ENCODE peak calls at places on chromosomes 1 and 21, in four cellular contexts. One of them, this sample, is unnamed.

GRCh38 chr1:28971980-28972771 is 57.8 kb downstream of the EPB41 start:
- DNase-seq in CD4-positive, alpha-beta memory T cell: no peak
- DNase-seq in neuronal stem cell: no peak
- DNase-seq in CD8-positive, alpha-beta T cell: no peak
- DNase-seq in this sample: no peak

GRCh38 chr21:42239973-42240372 is 21.0 kb downstream of the ABCG1 start:
- DNase-seq in neuronal stem cell: no peak
- DNase-seq in CD8-positive, alpha-beta T cell: no peak
- DNase-seq in CD4-positive, alpha-beta memory T cell: no peak
- DNase-seq in this sample: no peak

GRCh38 chr1:61842863-61843514 is 100.7 kb downstream of the PATJ start:
- DNase-seq in CD4-positive, alpha-beta memory T cell: no peak
- DNase-seq in CD8-positive, alpha-beta T cell: no peak
- DNase-seq in neuronal stem cell: no peak
- DNase-seq in this sample: no peak

GRCh38 chr1:47180603-47181094 is 9.2 kb downstream of the PDZK1IP1 start:
- DNase-seq in neuronal stem cell: no peak
- DNase-seq in CD8-positive, alpha-beta T cell: no peak
- DNase-seq in CD4-positive, alpha-beta memory T cell: no peak
- DNase-seq in this sample: no peak

GRCh38 chr1:14095001-14095400 is 395.0 kb downstream of the PRDM2 start:
- DNase-seq in neuronal stem cell: peak
- DNase-seq in CD8-positive, alpha-beta T cell: no peak
- DNase-seq in CD4-positive, alpha-beta memory T cell: no peak
- DNase-seq in this sample: peak

GRCh38 chr1:205380882-205381281 is 24.2 kb upstream of the KLHDC8A start:
- DNase-seq in CD8-positive, alpha-beta T cell: no peak
- DNase-seq in neuronal stem cell: no peak
- DNase-seq in CD4-positive, alpha-beta memory T cell: no peak
- DNase-seq in this sample: no peak

GRCh38 chr1:114292194-114292593 is 138.5 kb upstream of the SYT6 start:
- DNase-seq in neuronal stem cell: no peak
- DNase-seq in CD8-positive, alpha-beta T cell: no peak
- DNase-seq in CD4-positive, alpha-beta memory T cell: no peak
- DNase-seq in this sample: no peak

GRCh38 chr1:205274041-205274691 is 46.4 kb downstream of the TMCC2 start:
- DNase-seq in neuronal stem cell: no peak
- DNase-seq in CD4-positive, alpha-beta memory T cell: no peak
- DNase-seq in CD8-positive, alpha-beta T cell: no peak
- DNase-seq in this sample: no peak

GRCh38 chr1:46725736-46726108 is 6.8 kb upstream of the EFCAB14 start:
- DNase-seq in CD4-positive, alpha-beta memory T cell: no peak
- DNase-seq in neuronal stem cell: no peak
- DNase-seq in CD8-positive, alpha-beta T cell: no peak
- DNase-seq in this sample: no peak

GRCh38 chr21:14545906-14546480 is at the start of gene SAMSN1:
- DNase-seq in CD4-positive, alpha-beta memory T cell: peak
- DNase-seq in neuronal stem cell: no peak
- DNase-seq in CD8-positive, alpha-beta T cell: peak
- DNase-seq in this sample: peak

GRCh38 chr1:155978973-155979429 is 654 bp upstream of the ARHGEF2 start:
- DNase-seq in neuronal stem cell: no peak
- DNase-seq in CD4-positive, alpha-beta memory T cell: no peak
- DNase-seq in CD8-positive, alpha-beta T cell: no peak
- DNase-seq in this sample: no peak

GRCh38 chr1:59699227-59699847 is 115.4 kb upstream of the HOOK1 start:
- DNase-seq in neuronal stem cell: no peak
- DNase-seq in CD8-positive, alpha-beta T cell: no peak
- DNase-seq in CD4-positive, alpha-beta memory T cell: no peak
- DNase-seq in this sample: peak

GRCh38 chr21:41932576-41933258 is 21.1 kb downstream of the C2CD2 start:
- DNase-seq in CD4-positive, alpha-beta memory T cell: no peak
- DNase-seq in neuronal stem cell: no peak
- DNase-seq in CD8-positive, alpha-beta T cell: no peak
- DNase-seq in this sample: no peak

GRCh38 chr21:27171704-27172103 is 204.8 kb upstream of the ADAMTS5 start:
- DNase-seq in neuronal stem cell: no peak
- DNase-seq in CD8-positive, alpha-beta T cell: no peak
- DNase-seq in CD4-positive, alpha-beta memory T cell: no peak
- DNase-seq in this sample: no peak

GRCh38 chr1:215526147-215526845 is 40.8 kb upstream of the KCTD3 start:
- DNase-seq in CD4-positive, alpha-beta memory T cell: no peak
- DNase-seq in CD8-positive, alpha-beta T cell: no peak
- DNase-seq in neuronal stem cell: peak
- DNase-seq in this sample: peak

GRCh38 chr1:225486856-225487255 is 59.0 kb upstream of the LBR start:
- DNase-seq in CD8-positive, alpha-beta T cell: no peak
- DNase-seq in neuronal stem cell: no peak
- DNase-seq in CD4-positive, alpha-beta memory T cell: no peak
- DNase-seq in this sample: no peak

GRCh38 chr1:40662864-40663263 is 2.6 kb downstream of the RIMS3 start:
- DNase-seq in CD8-positive, alpha-beta T cell: no peak
- DNase-seq in CD4-positive, alpha-beta memory T cell: no peak
- DNase-seq in neuronal stem cell: no peak
- DNase-seq in this sample: no peak

GRCh38 chr1:223057569-223058093 is 85.4 kb downstream of the TLR5 start:
- DNase-seq in neuronal stem cell: no peak
- DNase-seq in CD4-positive, alpha-beta memory T cell: no peak
- DNase-seq in CD8-positive, alpha-beta T cell: no peak
- DNase-seq in this sample: no peak

GRCh38 chr1:19080715-19081114 is 124.2 kb upstream of the IFFO2 start:
- DNase-seq in neuronal stem cell: no peak
- DNase-seq in CD8-positive, alpha-beta T cell: no peak
- DNase-seq in CD4-positive, alpha-beta memory T cell: no peak
- DNase-seq in this sample: no peak

GRCh38 chr21:31732538-31732864 is 583 bp upstream of the SCAF4 start:
- DNase-seq in neuronal stem cell: no peak
- DNase-seq in CD8-positive, alpha-beta T cell: no peak
- DNase-seq in CD4-positive, alpha-beta memory T cell: no peak
- DNase-seq in this sample: peak

GRCh38 chr1:160094806-160095205 is 3.6 kb downstream of the IGSF8 start:
- DNase-seq in CD8-positive, alpha-beta T cell: no peak
- DNase-seq in CD4-positive, alpha-beta memory T cell: no peak
- DNase-seq in neuronal stem cell: no peak
- DNase-seq in this sample: no peak

GRCh38 chr1:201183728-201184127 is 6.9 kb upstream of the IGFN1 start:
- DNase-seq in CD4-positive, alpha-beta memory T cell: no peak
- DNase-seq in neuronal stem cell: no peak
- DNase-seq in CD8-positive, alpha-beta T cell: no peak
- DNase-seq in this sample: no peak

GRCh38 chr1:50497007-50497406 is 73.8 kb upstream of the DMRTA2 start:
- DNase-seq in neuronal stem cell: no peak
- DNase-seq in CD8-positive, alpha-beta T cell: no peak
- DNase-seq in CD4-positive, alpha-beta memory T cell: no peak
- DNase-seq in this sample: no peak

GRCh38 chr1:44501022-44501910 is 96.2 kb downstream of the RNF220 start:
- DNase-seq in CD8-positive, alpha-beta T cell: no peak
- DNase-seq in CD4-positive, alpha-beta memory T cell: no peak
- DNase-seq in neuronal stem cell: peak
- DNase-seq in this sample: no peak

GRCh38 chr21:39648879-39649278 is 36.1 kb downstream of the B3GALT5 start:
- DNase-seq in CD8-positive, alpha-beta T cell: no peak
- DNase-seq in CD4-positive, alpha-beta memory T cell: no peak
- DNase-seq in neuronal stem cell: no peak
- DNase-seq in this sample: no peak

GRCh38 chr1:69551476-69552324 is 16.0 kb upstream of the LRRC7 start:
- DNase-seq in CD4-positive, alpha-beta memory T cell: no peak
- DNase-seq in CD8-positive, alpha-beta T cell: no peak
- DNase-seq in neuronal stem cell: no peak
- DNase-seq in this sample: no peak

GRCh38 chr1:25526753-25527152 is 16.7 kb upstream of the LDLRAP1 start:
- DNase-seq in CD4-positive, alpha-beta memory T cell: no peak
- DNase-seq in CD8-positive, alpha-beta T cell: no peak
- DNase-seq in neuronal stem cell: no peak
- DNase-seq in this sample: no peak

GRCh38 chr21:24428539-24429186 is 1178.6 kb downstream of the MRPL39 start:
- DNase-seq in CD4-positive, alpha-beta memory T cell: no peak
- DNase-seq in neuronal stem cell: no peak
- DNase-seq in CD8-positive, alpha-beta T cell: no peak
- DNase-seq in this sample: no peak

GRCh38 chr1:184463680-184464079 is 76.9 kb downstream of the C1orf21 start:
- DNase-seq in CD4-positive, alpha-beta memory T cell: no peak
- DNase-seq in CD8-positive, alpha-beta T cell: no peak
- DNase-seq in neuronal stem cell: no peak
- DNase-seq in this sample: no peak

GRCh38 chr1:208233978-208234377 is 10.2 kb downstream of the PLXNA2 start:
- DNase-seq in CD4-positive, alpha-beta memory T cell: no peak
- DNase-seq in CD8-positive, alpha-beta T cell: no peak
- DNase-seq in neuronal stem cell: no peak
- DNase-seq in this sample: no peak

GRCh38 chr21:44537930-44538911 is 1.8 kb downstream of the KRTAP10-1 start:
- DNase-seq in neuronal stem cell: no peak
- DNase-seq in CD8-positive, alpha-beta T cell: no peak
- DNase-seq in CD4-positive, alpha-beta memory T cell: no peak
- DNase-seq in this sample: no peak

GRCh38 chr1:35390600-35391494 is 122.3 kb downstream of the ZMYM4 start:
- DNase-seq in CD4-positive, alpha-beta memory T cell: no peak
- DNase-seq in CD8-positive, alpha-beta T cell: no peak
- DNase-seq in neuronal stem cell: no peak
- DNase-seq in this sample: no peak

GRCh38 chr1:22453181-22453580 is 1.5 kb downstream of the ZBTB40 start:
- DNase-seq in CD4-positive, alpha-beta memory T cell: no peak
- DNase-seq in CD8-positive, alpha-beta T cell: no peak
- DNase-seq in neuronal stem cell: no peak
- DNase-seq in this sample: no peak

GRCh38 chr21:26883768-26884167 is 38.6 kb upstream of the ADAMTS1 start:
- DNase-seq in CD8-positive, alpha-beta T cell: no peak
- DNase-seq in neuronal stem cell: no peak
- DNase-seq in CD4-positive, alpha-beta memory T cell: no peak
- DNase-seq in this sample: no peak

GRCh38 chr1:40281852-40282251 is 23.8 kb downstream of the ZMPSTE24 start:
- DNase-seq in CD4-positive, alpha-beta memory T cell: no peak
- DNase-seq in CD8-positive, alpha-beta T cell: no peak
- DNase-seq in neuronal stem cell: no peak
- DNase-seq in this sample: no peak

GRCh38 chr1:47323475-47324105 is 9.6 kb upstream of the STIL start:
- DNase-seq in neuronal stem cell: no peak
- DNase-seq in CD4-positive, alpha-beta memory T cell: no peak
- DNase-seq in CD8-positive, alpha-beta T cell: no peak
- DNase-seq in this sample: no peak

GRCh38 chr1:229590119-229590518 is 31.6 kb upstream of the ABCB10 start:
- DNase-seq in CD4-positive, alpha-beta memory T cell: no peak
- DNase-seq in CD8-positive, alpha-beta T cell: no peak
- DNase-seq in neuronal stem cell: no peak
- DNase-seq in this sample: no peak

DNA sequence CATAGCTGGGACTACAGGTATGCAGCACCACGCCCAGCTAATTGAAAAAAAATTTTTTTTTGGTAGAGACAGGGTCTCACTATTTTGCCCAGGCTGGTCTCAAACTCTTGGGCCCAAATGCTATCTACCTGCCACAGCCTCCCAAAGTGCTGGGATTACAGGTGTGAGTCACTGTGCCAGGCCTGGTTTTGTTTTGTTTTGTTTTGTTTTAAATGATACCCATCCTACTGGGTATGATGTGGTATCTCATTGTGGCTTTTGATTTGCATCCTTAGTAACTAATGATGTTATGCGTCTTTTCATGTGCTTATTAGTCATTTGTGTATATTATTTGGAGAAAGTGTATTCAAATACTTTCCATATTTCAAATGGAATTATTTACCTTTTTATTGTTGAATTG is 142.3 kb downstream of the VPS13D start:
- DNase-seq in CD4-positive, alpha-beta memory T cell: no peak
- DNase-seq in neuronal stem cell: no peak
- DNase-seq in CD8-positive, alpha-beta T cell: no peak
- DNase-seq in this sample: no peak
- H3K4me3 ChIP-seq in CD4-positive, alpha-beta memory T cell: no peak
- H3K4me3 ChIP-seq in neuronal stem cell: no peak
- H3K4me3 ChIP-seq in CD8-positive, alpha-beta T cell: no peak
- H3K4me3 ChIP-seq in this sample: no peak

GRCh38 chr1:1240822-1241587 is 5.5 kb downstream of the C1QTNF12 start:
- DNase-seq in CD8-positive, alpha-beta T cell: no peak
- DNase-seq in neuronal stem cell: no peak
- DNase-seq in CD4-positive, alpha-beta memory T cell: no peak
- DNase-seq in this sample: no peak
- H3K4me3 ChIP-seq in CD8-positive, alpha-beta T cell: no peak
- H3K4me3 ChIP-seq in neuronal stem cell: no peak
- H3K4me3 ChIP-seq in CD4-positive, alpha-beta memory T cell: no peak
- H3K4me3 ChIP-seq in this sample: no peak

GRCh38 chr1:212377644-212378043 is 37.0 kb downstream of the PACC1 start:
- DNase-seq in neuronal stem cell: no peak
- DNase-seq in CD8-positive, alpha-beta T cell: no peak
- DNase-seq in CD4-positive, alpha-beta memory T cell: no peak
- DNase-seq in this sample: no peak

GRCh38 chr1:212379366-212379765 is 35.3 kb downstream of the PACC1 start:
- DNase-seq in neuronal stem cell: no peak
- DNase-seq in CD8-positive, alpha-beta T cell: no peak
- DNase-seq in CD4-positive, alpha-beta memory T cell: no peak
- DNase-seq in this sample: peak

GRCh38 chr1:212381509-212381908 is 33.2 kb downstream of the PACC1 start:
- DNase-seq in CD8-positive, alpha-beta T cell: no peak
- DNase-seq in neuronal stem cell: no peak
- DNase-seq in CD4-positive, alpha-beta memory T cell: no peak
- DNase-seq in this sample: no peak

DNA sequence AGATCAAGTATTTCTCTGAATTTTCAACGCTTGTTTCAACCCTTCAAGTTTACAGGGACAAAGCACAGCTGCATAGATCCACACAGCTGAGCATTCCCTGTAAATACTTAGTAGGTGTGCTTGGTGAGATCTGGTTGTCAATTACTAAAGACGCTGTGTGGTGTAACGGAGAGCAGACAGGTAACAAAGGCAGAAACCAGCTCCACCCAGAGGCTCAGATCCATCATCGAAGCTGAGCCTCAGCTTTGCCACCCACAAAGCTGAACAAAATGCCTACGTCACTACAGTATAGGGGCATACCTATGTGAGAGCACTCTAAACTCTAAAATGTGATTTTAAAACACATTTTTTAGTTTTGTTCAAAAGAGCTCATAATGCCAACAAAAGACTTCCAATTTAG is 38.7 kb downstream of the PACC1 start:
- DNase-seq in CD8-positive, alpha-beta T cell: no peak
- DNase-seq in CD4-positive, alpha-beta memory T cell: no peak
- DNase-seq in neuronal stem cell: no peak
- DNase-seq in this sample: no peak
- H3K4me3 ChIP-seq in CD8-positive, alpha-beta T cell: no peak
- H3K4me3 ChIP-seq in CD4-positive, alpha-beta memory T cell: no peak
- H3K4me3 ChIP-seq in neuronal stem cell: no peak
- H3K4me3 ChIP-seq in this sample: no peak

DNA sequence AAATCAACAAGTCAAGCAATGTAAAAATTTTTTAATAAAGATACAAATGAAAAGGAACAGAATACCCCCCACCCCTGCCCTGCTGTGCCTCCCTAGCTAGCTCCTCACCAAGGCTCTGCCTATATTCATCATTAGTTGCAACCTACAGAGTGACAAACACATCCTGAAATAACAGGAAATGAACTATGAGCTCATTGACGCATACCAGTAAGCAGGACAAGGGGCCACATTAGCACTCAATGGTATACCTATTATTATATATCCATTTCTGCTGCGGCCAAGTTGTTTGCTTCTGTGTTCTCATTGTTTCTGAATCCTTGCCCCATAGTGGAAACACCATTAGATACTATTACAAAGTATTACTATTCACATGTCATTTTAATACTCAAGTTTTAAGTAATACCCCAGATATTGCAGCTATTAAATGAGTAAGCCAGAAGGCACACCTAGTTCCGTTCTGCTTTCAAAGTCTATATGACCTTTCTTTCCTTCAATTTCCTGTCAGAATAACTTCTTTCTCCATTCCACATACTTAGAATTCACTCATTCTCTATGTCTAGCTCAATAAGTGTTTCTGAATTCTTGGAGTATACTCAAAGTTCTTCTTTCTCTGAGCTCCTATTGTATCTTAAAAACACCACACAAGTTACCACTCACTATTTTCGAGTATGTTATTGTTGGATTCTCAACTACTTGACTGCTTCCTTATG is 1214.9 kb downstream of the PLA2G4A start:
- DNase-seq in neuronal stem cell: no peak
- DNase-seq in CD8-positive, alpha-beta T cell: no peak
- DNase-seq in CD4-positive, alpha-beta memory T cell: no peak
- DNase-seq in this sample: no peak
- H3K4me3 ChIP-seq in neuronal stem cell: no peak
- H3K4me3 ChIP-seq in CD8-positive, alpha-beta T cell: no peak
- H3K4me3 ChIP-seq in CD4-positive, alpha-beta memory T cell: no peak
- H3K4me3 ChIP-seq in this sample: no peak

This sample was measured in Jurkat, Clone E6-1.